ENCODE peak calls at places on chromosomes 16 and 17, in eight cellular contexts. F is WTC11, H is breast epithelium, Z is IMR-90, T is cardiac muscle cell, J is AG09309, L is AG04450, W is colonic mucosa. C is an unnamed sample.

GRCh38 chr17:68346448-68346847 is 55.2 kb downstream of the ARSG start:
- DNase-seq in Z (no peak), H (no peak), F (no peak), W (peak; percentile 28), J (no peak), L (no peak), T (no peak), C (no peak)

GRCh38 chr16:47060596-47060995 is 83.1 kb downstream of the NETO2 start:
- DNase-seq in Z (no peak), L (no peak), T (no peak), H (no peak), J (no peak), F (no peak), W (no peak), C (no peak)

GRCh38 chr16:4663756-4664465 is 29.5 kb upstream of the NUDT16L1 start:
- DNase-seq in H (no peak), F (no peak), Z (no peak), L (no peak), W (peak; percentile 60), T (peak; percentile 51), J (no peak), C (no peak)

GRCh38 chr17:57269598-57270255 is 13.4 kb downstream of the MSI2 start:
- DNase-seq in F (no peak), H (no peak), T (no peak), J (no peak), W (no peak), Z (no peak), L (no peak), C (no peak)

GRCh38 chr17:63696381-63696961 is 3.5 kb downstream of the LIMD2 start:
- DNase-seq in W (no peak), H (no peak), T (peak; percentile 47), J (no peak), L (no peak), F (peak; percentile 56), Z (no peak), C (peak; percentile 51)

GRCh38 chr17:19457830-19458271 is 46.8 kb downstream of the RNF112 start:
- DNase-seq in F (peak; percentile 41), T (no peak), J (no peak), H (no peak), Z (no peak), W (no peak), L (no peak), C (no peak)

GRCh38 chr17:72477529-72477928 is 356.7 kb downstream of the SOX9 start:
- DNase-seq in H (peak; percentile 38), F (no peak), W (peak; percentile 78), T (no peak), L (no peak), J (no peak), Z (no peak), C (no peak)

GRCh38 chr16:82585675-82586074 is 41.1 kb upstream of the CDH13 start:
- DNase-seq in F (no peak), Z (peak; percentile 88), T (peak; percentile 54), W (no peak), L (no peak), H (no peak), J (peak; percentile 29), C (no peak)

GRCh38 chr17:81436294-81436849 is 41.1 kb downstream of the BAHCC1 start:
- DNase-seq in Z (no peak), L (no peak), T (peak; percentile 40), H (no peak), F (no peak), J (no peak), W (peak; percentile 59), C (no peak)

GRCh38 chr17:36544049-36544319 is 735 bp upstream of the GGNBP2 start:
- DNase-seq in W (no peak), T (peak; percentile 66), J (no peak), H (no peak), Z (peak; percentile 55), F (no peak), L (no peak), C (no peak)

GRCh38 chr16:74698220-74698619 is 2.4 kb downstream of the MLKL start:
- DNase-seq in L (no peak), H (no peak), Z (peak; percentile 8), T (no peak), F (no peak), W (no peak), J (no peak), C (no peak)

GRCh38 chr16:49952386-49952785 is 72.6 kb upstream of the CNEP1R1 start:
- DNase-seq in H (no peak), F (no peak), T (peak; percentile 53), J (no peak), W (no peak), L (no peak), Z (no peak), C (no peak)

GRCh38 chr17:81397314-81398169 is 2.3 kb downstream of the BAHCC1 start:
- DNase-seq in H (no peak), F (peak; percentile 83), J (no peak), L (no peak), W (peak; percentile 56), T (peak; percentile 74), Z (peak; percentile 62), C (peak; percentile 84)

GRCh38 chr16:55828680-55829079 is 4.2 kb downstream of the CES1 start:
- DNase-seq in H (no peak), T (no peak), F (no peak), J (no peak), Z (no peak), L (no peak), W (no peak), C (no peak)

GRCh38 chr17:49071106-49071505 is 61.5 kb upstream of the B4GALNT2 start:
- DNase-seq in H (no peak), L (no peak), J (no peak), Z (peak; percentile 33), F (no peak), T (peak; percentile 36), W (no peak), C (no peak)

GRCh38 chr17:51611585-51611984 is 351.2 kb downstream of the UTP18 start:
- DNase-seq in F (no peak), J (no peak), L (no peak), T (no peak), Z (no peak), W (no peak), H (no peak), C (peak; percentile 17)

GRCh38 chr16:72961863-72962262 is 86.1 kb downstream of the ZFHX3 start:
- DNase-seq in W (peak; percentile 47), H (no peak), Z (no peak), J (no peak), F (no peak), L (no peak), T (no peak), C (no peak)

GRCh38 chr17:18009609-18010420 is 29.2 kb downstream of the ATPAF2 start:
- DNase-seq in T (no peak), F (no peak), L (no peak), J (no peak), Z (no peak), W (no peak), H (no peak), C (no peak)

GRCh38 chr16:71443714-71444113 is 1.9 kb upstream of the TLE7 start:
- DNase-seq in J (no peak), W (no peak), L (no peak), Z (no peak), T (no peak), H (no peak), F (no peak), C (no peak)

GRCh38 chr16:22318690-22319358 is 21.6 kb downstream of the POLR3E start:
- DNase-seq in T (peak; percentile 47), F (peak; percentile 81), H (no peak), Z (peak; percentile 22), W (peak; percentile 56), L (no peak), J (no peak), C (peak; percentile 68)

GRCh38 chr16:69706975-69707340 is 19.4 kb downstream of the NQO1 start:
- DNase-seq in F (no peak), L (no peak), T (no peak), H (peak; percentile 15), J (no peak), Z (no peak), W (no peak), C (no peak)

GRCh38 chr17:77125432-77125901 is 15.3 kb upstream of the SEC14L1 start:
- DNase-seq in F (no peak), H (no peak), W (no peak), T (peak; percentile 75), L (peak; percentile 71), J (peak; percentile 61), Z (peak; percentile 91), C (no peak)

GRCh38 chr17:6948562-6948961 is 47.3 kb upstream of the ALOX12 start:
- DNase-seq in W (no peak), J (no peak), H (no peak), L (no peak), F (no peak), T (no peak), Z (no peak), C (no peak)

GRCh38 chr16:12907670-12908233 is 6.4 kb downstream of the SHISA9 start:
- DNase-seq in H (no peak), L (no peak), F (peak; percentile 46), J (no peak), W (no peak), T (no peak), Z (no peak), C (no peak)
- TF ChIP-seq CTCF in H (no peak), L (no peak), F (peak; percentile 39), J (peak; percentile 33), W (no peak), T (no peak), Z (no peak), C (no peak)

GRCh38 chr16:19521471-19522368 is at the start of gene GDE1:
- DNase-seq in W (peak; percentile 98), J (peak; percentile 46), F (peak; percentile 98), Z (peak; percentile 86), L (peak; percentile 62), H (peak; percentile 91), T (peak; percentile 89), C (peak; percentile 93)
- TF ChIP-seq CTCF in W (no peak), J (peak; percentile 32), F (no peak), Z (peak; percentile 42), L (peak; percentile 49), H (peak; percentile 24), T (peak; percentile 40), C (no peak)

GRCh38 chr16:58018803-58019202 is 6.8 kb upstream of the MMP15 start:
- DNase-seq in F (peak; percentile 68), W (no peak), Z (no peak), T (no peak), H (no peak), J (no peak), L (no peak), C (no peak)
- TF ChIP-seq CTCF in F (no peak), W (no peak), Z (no peak), T (no peak), H (no peak), J (no peak), L (no peak), C (no peak)

GRCh38 chr17:40717776-40718175 is 14.2 kb upstream of the KRT24 start:
- DNase-seq in Z (no peak), L (no peak), J (no peak), F (no peak), H (no peak), W (no peak), T (no peak), C (no peak)

GRCh38 chr17:40718904-40719303 is 15.4 kb upstream of the KRT24 start:
- DNase-seq in T (no peak), J (no peak), H (no peak), L (no peak), F (no peak), Z (no peak), W (no peak), C (no peak)

GRCh38 chr17:40714473-40714872 is 10.9 kb upstream of the KRT24 start:
- DNase-seq in J (no peak), H (no peak), Z (no peak), L (no peak), F (no peak), T (no peak), W (no peak), C (no peak)
- TF ChIP-seq CTCF in J (peak; percentile 7), H (no peak), Z (no peak), L (peak; percentile 19), F (no peak), T (no peak), W (no peak), C (no peak)

GRCh38 chr16:87185313-87185712 is 131.9 kb downstream of the C16orf95 start:
- DNase-seq in Z (no peak), F (no peak), J (no peak), T (no peak), L (no peak), H (no peak), W (no peak), C (no peak)
- TF ChIP-seq CTCF in Z (peak; percentile 6), F (no peak), J (peak; percentile 31), T (no peak), L (peak; percentile 20), H (no peak), W (no peak), C (no peak)

C was measured in endothelial cell.